ENCODE peak calls at places on chromosomes 3 and 15, in nine cellular contexts. K, R, Q, T, P, U, H, A and Y are unnamed samples.

GRCh38 chr3:160381470-160381869 is 17.6 kb downstream of the IFT80 start:
- DNase-seq in K (no peak), R (no peak), Q (peak; percentile 87), T (no peak), P (no peak), U (no peak), H (no peak), A (no peak), Y (no peak)

GRCh38 chr3:157128771-157129671 is 30.9 kb downstream of the CCNL1 start:
- DNase-seq in K (no peak), R (peak; percentile 69), Q (peak; percentile 54), T (no peak), P (no peak), U (peak; percentile 44), H (peak; percentile 26), A (peak; percentile 49), Y (peak; percentile 76)

GRCh38 chr3:11080492-11080891 is 73.8 kb upstream of the HRH1 start:
- DNase-seq in K (no peak), R (no peak), Q (peak; percentile 14), T (no peak), P (peak; percentile 12), U (no peak), H (no peak), A (no peak), Y (peak; percentile 53)

GRCh38 chr3:196666001-196666867 is 26.7 kb downstream of the NRROS start:
- DNase-seq in K (peak; percentile 85), R (no peak), Q (peak; percentile 82), T (peak; percentile 46), P (no peak), U (no peak), H (no peak), A (no peak), Y (peak; percentile 80)

GRCh38 chr15:47757331-47757730 is 40.0 kb downstream of the SEMA6D start:
- DNase-seq in K (no peak), R (no peak), Q (no peak), T (no peak), P (no peak), U (no peak), H (no peak), A (no peak), Y (no peak)

GRCh38 chr3:77039606-77040553 is at the start of gene ROBO2:
- DNase-seq in K (peak; percentile 70), R (no peak), Q (peak; percentile 49), T (peak; percentile 1), P (peak; percentile 66), U (no peak), H (no peak), A (peak; percentile 25), Y (peak; percentile 66)

GRCh38 chr3:148975696-148976095 is 15.6 kb upstream of the GYG1 start:
- DNase-seq in K (no peak), R (no peak), Q (no peak), T (no peak), P (no peak), U (no peak), H (no peak), A (no peak), Y (no peak)

GRCh38 chr15:74625693-74626092 is 10.1 kb downstream of the CLK3 start:
- DNase-seq in K (no peak), R (peak; percentile 27), Q (no peak), T (no peak), P (peak; percentile 36), U (no peak), H (no peak), A (no peak), Y (no peak)

GRCh38 chr15:41989573-41990242 is 17.4 kb upstream of the EHD4 start:
- DNase-seq in K (peak; percentile 79), R (peak; percentile 80), Q (peak; percentile 79), T (peak; percentile 87), P (peak; percentile 92), U (peak; percentile 86), H (peak; percentile 55), A (peak; percentile 86), Y (peak; percentile 41)

GRCh38 chr3:58351920-58352319 is 19.2 kb downstream of the PXK start:
- DNase-seq in K (no peak), R (no peak), Q (no peak), T (no peak), P (no peak), U (no peak), H (no peak), A (no peak), Y (no peak)

GRCh38 chr3:32109256-32109655 is 2.8 kb downstream of the GPD1L start:
- DNase-seq in K (no peak), R (no peak), Q (peak; percentile 10), T (no peak), P (peak; percentile 92), U (no peak), H (no peak), A (peak; percentile 82), Y (no peak)

GRCh38 chr3:174862666-174863065 is 3.5 kb downstream of the NAALADL2 start:
- DNase-seq in K (no peak), R (no peak), Q (no peak), T (no peak), P (no peak), U (no peak), H (no peak), A (no peak), Y (no peak)

GRCh38 chr3:196080997-196081833 is 675 bp downstream of the TFRC start:
- DNase-seq in K (peak; percentile 42), R (peak; percentile 76), Q (peak; percentile 75), T (peak; percentile 58), P (peak; percentile 85), U (peak; percentile 47), H (peak; percentile 19), A (peak; percentile 83), Y (peak; percentile 58)

GRCh38 chr3:128794788-128795649 is 69.0 kb downstream of the RAB7A start:
- DNase-seq in K (peak; percentile 60), R (peak; percentile 74), Q (peak; percentile 82), T (peak; percentile 56), P (no peak), U (peak; percentile 66), H (peak; percentile 27), A (peak; percentile 71), Y (peak; percentile 32)

GRCh38 chr3:63986147-63986546 is 37.1 kb downstream of the PSMD6 start:
- DNase-seq in K (no peak), R (no peak), Q (no peak), T (no peak), P (no peak), U (no peak), H (no peak), A (no peak), Y (no peak)

GRCh38 chr3:143150979-143151726 is 31.6 kb downstream of the CHST2 start:
- DNase-seq in K (no peak), R (no peak), Q (peak; percentile 30), T (no peak), P (no peak), U (no peak), H (no peak), A (peak; percentile 12), Y (no peak)

GRCh38 chr15:39270976-39271375 is 309.9 kb upstream of the THBS1 start:
- DNase-seq in K (no peak), R (no peak), Q (peak; percentile 100), T (peak; percentile 38), P (no peak), U (no peak), H (no peak), A (no peak), Y (peak; percentile 93)

GRCh38 chr3:127894461-127894860 is 20.6 kb upstream of the KBTBD12 start:
- DNase-seq in K (no peak), R (no peak), Q (peak; percentile 43), T (no peak), P (no peak), U (no peak), H (no peak), A (no peak), Y (no peak)

GRCh38 chr3:188196232-188196990 is 42.5 kb downstream of the LPP start:
- DNase-seq in K (no peak), R (no peak), Q (peak; percentile 20), T (no peak), P (no peak), U (no peak), H (no peak), A (no peak), Y (no peak)
- H3K27ac ChIP-seq in K (no peak overlapping the region), R (no peak overlapping the region), Q (peak overlapping the region; percentile 2), T (no peak overlapping the region), P (no peak overlapping the region), U (no peak overlapping the region), H (no peak overlapping the region), A (no peak overlapping the region), Y (no peak overlapping the region)

DNA sequence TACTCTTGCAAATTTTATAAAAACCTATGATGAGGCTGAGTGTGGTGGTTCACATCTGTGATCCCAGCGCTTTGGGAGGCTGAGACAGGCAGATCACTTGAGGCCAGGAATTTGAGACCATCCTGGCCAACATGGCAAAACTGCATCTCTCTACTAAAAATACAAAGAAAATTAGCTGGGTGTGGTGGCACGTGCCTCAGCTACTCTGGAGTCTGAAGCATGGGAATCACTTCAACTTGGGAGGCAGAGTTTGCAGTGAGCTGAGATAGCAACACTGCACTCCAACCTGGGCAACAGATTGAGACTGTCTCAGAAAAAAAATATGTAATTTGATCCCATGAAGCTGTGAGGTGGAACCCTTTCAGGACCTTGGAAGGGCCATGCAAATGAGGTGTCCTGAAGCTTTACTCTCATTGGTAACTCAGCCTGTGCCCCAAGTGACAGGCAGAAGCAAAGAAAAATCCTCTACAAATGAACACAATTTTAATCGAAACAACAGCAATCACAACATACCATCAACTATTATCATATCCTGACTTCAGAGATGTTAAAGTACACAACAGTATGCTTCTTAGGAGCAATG is 84.6 kb upstream of the CDV3 start:
- DNase-seq in K (no peak), R (no peak), Q (peak; percentile 64), T (peak; percentile 34), P (no peak), U (no peak), H (no peak), A (peak; percentile 62), Y (peak; percentile 74)
- H3K27ac ChIP-seq in K (no peak overlapping the region), R (no peak overlapping the region), Q (no peak overlapping the region), T (no peak overlapping the region), P (no peak overlapping the region), U (no peak overlapping the region), H (no peak overlapping the region), A (no peak overlapping the region), Y (no peak overlapping the region)

DNA sequence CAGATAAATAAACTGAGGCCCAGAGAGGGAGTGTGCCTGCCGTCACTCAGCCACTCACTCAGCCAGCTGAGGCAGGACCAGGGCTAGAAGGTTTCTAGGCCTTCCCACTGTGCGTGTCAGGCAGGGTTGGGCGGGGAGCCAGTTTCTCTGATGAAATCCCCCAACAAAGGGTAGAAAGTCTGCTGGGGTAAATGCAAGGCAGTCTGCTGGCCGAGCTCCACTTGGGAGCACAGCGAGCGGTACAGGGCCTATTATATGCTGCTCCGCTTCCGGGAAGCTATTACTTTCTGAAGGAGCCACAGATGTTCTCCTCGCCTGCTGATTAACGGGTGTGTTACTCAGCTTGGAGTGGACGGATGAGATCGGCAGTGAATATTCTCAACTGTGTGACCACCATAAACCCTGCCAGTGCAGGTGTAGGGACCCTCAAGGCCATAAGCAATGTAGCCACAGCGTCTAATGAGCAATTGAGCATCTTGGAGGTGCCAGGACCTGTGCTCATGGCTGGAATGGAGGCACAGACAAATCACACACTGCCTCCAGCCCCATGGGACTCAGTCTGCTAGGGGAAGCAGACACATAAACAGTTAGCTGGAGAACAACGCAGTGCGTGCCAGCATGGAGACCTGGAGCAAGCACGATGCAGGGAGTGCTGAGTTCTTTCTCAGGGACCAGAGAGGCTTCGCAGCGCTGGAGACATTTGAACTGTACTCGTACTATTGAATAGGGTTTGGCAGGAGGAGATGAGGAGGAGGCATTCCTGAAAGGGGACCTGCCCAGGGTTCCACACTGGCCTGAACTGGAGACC is 42.1 kb downstream of the CORO2B start:
- DNase-seq in K (no peak), R (no peak), Q (peak; percentile 97), T (no peak), P (peak; percentile 74), U (no peak), H (no peak), A (peak; percentile 67), Y (no peak)
- H3K27ac ChIP-seq in K (peak overlapping the region; percentile 36), R (no peak overlapping the region), Q (peak overlapping the region; percentile 86), T (peak overlapping the region; percentile 23), P (peak overlapping the region; percentile 55), U (no peak overlapping the region), H (no peak overlapping the region), A (no peak overlapping the region), Y (no peak overlapping the region)

GRCh38 chr3:155871746-155872158 is 1.3 kb downstream of the GMPS start:
- DNase-seq in K (no peak), R (no peak), Q (no peak), T (no peak), P (no peak), U (no peak), H (no peak), A (no peak), Y (no peak)
- H3K27ac ChIP-seq in K (peak overlapping the region; percentile 67), R (peak overlapping the region; percentile 88), Q (peak overlapping the region; percentile 84), T (peak overlapping the region; percentile 97), P (peak overlapping the region; percentile 92), U (peak overlapping the region; percentile 72), H (peak overlapping the region; percentile 82), A (peak overlapping the region; percentile 88), Y (peak overlapping the region; percentile 55)